ENCODE peak calls at places on chromosome 15, in four cellular contexts. F is GM23248, C is neural progenitor cell, A is MM.1S. D is an unnamed sample. For H3K36me3, the result is how much of the 10 kb centered on the place peaks cover.

GRCh38 chr15:63600001-63600645 is 2.9 kb downstream of the FBXL22 start:
- DNase-seq in F (peak), C (peak), A (peak), D (no peak)

GRCh38 chr15:75235051-75235673 is 23.0 kb upstream of the GOLGA6C start:
- DNase-seq in F (no peak), C (no peak), A (no peak), D (no peak)

GRCh38 chr15:63372018-63372705 is 9.5 kb downstream of the CA12 start:
- DNase-seq in F (peak), C (no peak), A (no peak), D (no peak)

GRCh38 chr15:48191574-48192225 is at the start of gene CTXN2:
- DNase-seq in F (no peak), C (peak), A (no peak), D (no peak)

GRCh38 chr15:87528873-87529272 is 727.7 kb downstream of the NTRK3 start:
- DNase-seq in F (no peak), C (no peak), A (no peak), D (no peak)

GRCh38 chr15:39828374-39828931 is 45.8 kb upstream of the FSIP1 start:
- DNase-seq in F (peak), C (peak), A (no peak), D (no peak)

GRCh38 chr15:70852501-70853269 is 1.3 kb downstream of the LARP6 start:
- DNase-seq in F (peak), C (no peak), A (no peak), D (no peak)

GRCh38 chr15:86650084-86650483 is 570.4 kb downstream of the AGBL1 start:
- DNase-seq in F (peak), C (no peak), A (peak), D (peak)

GRCh38 chr15:75928680-75929608 is 25.3 kb downstream of the FBXO22 start:
- DNase-seq in F (peak), C (peak), A (peak), D (peak)

GRCh38 chr15:48090115-48090514 is 30.7 kb upstream of the SLC24A5 start:
- DNase-seq in F (no peak), C (no peak), A (no peak), D (no peak)

GRCh38 chr15:43376017-43376705 is 5.3 kb downstream of the TUBGCP4 start:
- DNase-seq in F (peak), C (peak), A (peak), D (peak)

GRCh38 chr15:39515765-39516164 is 65.1 kb upstream of the THBS1 start:
- DNase-seq in F (no peak), C (no peak), A (no peak), D (no peak)

GRCh38 chr15:56295433-56295832 is 51.8 kb upstream of the RFX7 start:
- DNase-seq in F (no peak), C (no peak), A (no peak), D (no peak)

GRCh38 chr15:89556413-89557262 is 18.6 kb upstream of the TICRR start:
- DNase-seq in F (peak), C (peak), A (peak), D (peak)

GRCh38 chr15:68210821-68211655 is 5.9 kb upstream of the CALML4 start:
- DNase-seq in F (peak), C (peak), A (no peak), D (peak)

GRCh38 chr15:85622432-85622831 is 172.3 kb downstream of the KLHL25 start:
- DNase-seq in F (peak), C (no peak), A (no peak), D (no peak)

GRCh38 chr15:77419050-77419835 is 661 bp downstream of the PEAK1 start:
- DNase-seq in F (peak), C (peak), A (peak), D (no peak)

GRCh38 chr15:25408428-25408827 is 30.4 kb downstream of the UBE3A start:
- DNase-seq in F (peak), C (no peak), A (no peak), D (no peak)

GRCh38 chr15:94965593-94965992 is 734.2 kb downstream of the MCTP2 start:
- DNase-seq in F (no peak), C (no peak), A (no peak), D (no peak)

GRCh38 chr15:89555768-89556167 is 19.5 kb upstream of the TICRR start:
- DNase-seq in F (no peak), C (no peak), A (no peak), D (no peak)

GRCh38 chr15:67124911-67125588 is 59.6 kb downstream of the SMAD3 start:
- DNase-seq in F (no peak), C (no peak), A (no peak), D (no peak)

DNA sequence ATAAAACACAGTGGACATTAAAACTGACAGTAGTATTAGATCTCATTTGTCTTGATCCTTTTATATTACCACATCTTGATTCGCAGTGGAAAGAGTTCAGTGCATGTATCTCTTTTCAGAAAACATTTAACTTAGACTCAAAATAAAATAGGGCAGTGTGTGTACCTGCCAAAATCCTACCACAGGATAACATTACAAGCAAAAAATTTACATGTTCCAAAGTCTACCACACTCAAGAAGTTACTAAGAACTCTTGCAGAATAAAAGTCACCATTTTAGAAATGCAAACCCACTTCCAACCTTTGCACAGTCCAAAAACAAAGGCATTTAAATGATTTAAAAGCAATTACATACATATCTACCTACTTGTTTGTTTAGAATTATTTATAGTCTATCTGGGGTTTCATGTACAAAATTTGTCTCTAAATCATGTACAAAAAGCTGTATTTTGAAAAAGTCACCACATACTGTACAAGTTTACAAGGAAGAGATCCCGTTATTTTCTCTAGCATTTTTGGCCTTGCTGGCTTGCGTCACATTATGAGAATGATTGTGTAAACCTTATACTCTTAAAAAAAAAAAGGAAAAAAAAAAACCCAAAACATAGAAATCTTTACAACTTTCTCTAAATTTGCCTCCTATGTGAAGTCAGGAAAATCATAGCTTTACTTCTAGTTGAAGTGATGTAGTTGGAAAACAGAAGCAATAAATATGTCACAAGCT is 153.8 kb downstream of the ADAM10 start:
- DNase-seq in F (no peak), C (no peak), A (no peak), D (no peak)
- H3K36me3 ChIP-seq in F (under half), C (under half), A (under half), D (under half)

GRCh38 chr15:52360229-52361203 is 64.9 kb upstream of the MYO5C start:
- DNase-seq in F (no peak), C (peak), A (no peak), D (no peak)

GRCh38 chr15:52357949-52358348 is 62.3 kb upstream of the MYO5C start:
- DNase-seq in F (no peak), C (no peak), A (no peak), D (no peak)

GRCh38 chr15:52368402-52368801 is 72.8 kb upstream of the MYO5C start:
- DNase-seq in F (no peak), C (no peak), A (no peak), D (no peak)

GRCh38 chr15:52361975-52362494 is 66.4 kb upstream of the MYO5C start:
- DNase-seq in F (no peak), C (no peak), A (no peak), D (no peak)

DNA sequence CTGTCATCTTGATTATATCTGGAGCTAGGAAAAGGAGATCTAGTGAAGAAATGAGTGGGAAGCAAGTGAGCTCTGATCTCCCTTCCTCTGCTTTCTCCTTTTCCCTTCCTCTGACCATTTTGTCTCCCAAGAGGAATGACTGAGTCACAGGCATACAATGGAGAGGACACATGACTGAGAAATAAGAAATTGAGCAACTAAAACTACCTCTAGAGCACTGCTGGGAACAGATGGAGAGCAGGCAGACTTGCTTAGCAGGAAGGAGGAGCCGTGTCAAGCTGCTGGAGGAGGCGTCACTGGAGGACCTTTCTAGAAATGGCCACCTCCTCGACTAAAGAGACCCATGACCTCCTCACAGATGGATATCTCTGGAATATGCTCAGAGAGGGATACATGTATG is 66.9 kb upstream of the MYO5C start:
- DNase-seq in F (peak), C (no peak), A (no peak), D (no peak)
- TF ChIP-seq EZH2phosphoT487 in F (no peak), C (no peak), A (no peak), D (no peak)

DNA sequence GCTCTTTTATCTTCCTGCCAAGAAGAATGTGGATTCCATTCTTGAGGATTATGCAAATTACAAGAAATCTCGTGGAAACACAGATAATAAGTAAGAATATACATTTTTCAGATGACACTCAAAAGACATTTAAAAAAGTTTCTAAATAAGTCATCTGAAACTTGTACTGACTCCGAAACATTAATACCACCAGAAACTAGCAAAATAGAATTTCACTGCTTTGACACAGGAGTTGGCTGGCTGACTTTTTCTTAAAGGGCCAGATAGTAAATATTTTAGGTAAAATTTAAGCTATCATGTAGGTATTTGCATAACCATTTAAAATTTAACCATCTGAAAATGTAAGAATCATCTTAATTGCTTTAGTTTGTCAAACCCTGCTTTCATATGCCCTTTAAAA is 20.8 kb downstream of the MORF4L1 start:
- DNase-seq in F (no peak), C (no peak), A (no peak), D (no peak)
- H3K36me3 ChIP-seq in F (half or more), C (half or more), A (under half), D (half or more)

GRCh38 chr15:57570994-57571393 is 20.7 kb upstream of the MYZAP start:
- DNase-seq in F (peak), C (no peak), A (no peak), D (no peak)
- TF ChIP-seq EZH2phosphoT487 in F (no peak), C (no peak), A (no peak), D (no peak)

GRCh38 chr15:49223536-49224274 is 53.7 kb downstream of the GALK2 start:
- DNase-seq in F (peak), C (no peak), A (no peak), D (no peak)

GRCh38 chr15:49227602-49228001 is 57.6 kb downstream of the GALK2 start:
- DNase-seq in F (no peak), C (no peak), A (no peak), D (no peak)

GRCh38 chr15:49229922-49230321 is 59.9 kb downstream of the GALK2 start:
- DNase-seq in F (no peak), C (no peak), A (no peak), D (no peak)

GRCh38 chr15:49225572-49226281 is 55.7 kb downstream of the GALK2 start:
- DNase-seq in F (peak), C (peak), A (no peak), D (no peak)
- H3K36me3 ChIP-seq in F (under half), C (under half), A (under half), D (under half)

GRCh38 chr15:28917791-28918140 is 32.0 kb downstream of the APBA2 start:
- DNase-seq in F (no peak), C (no peak), A (no peak), D (no peak)

GRCh38 chr15:28915935-28916334 is 30.2 kb downstream of the APBA2 start:
- DNase-seq in F (no peak), C (no peak), A (no peak), D (no peak)

GRCh38 chr15:28919201-28919627 is 33.4 kb downstream of the APBA2 start:
- DNase-seq in F (no peak), C (no peak), A (no peak), D (no peak)

GRCh38 chr15:28919679-28920655 is 34.2 kb downstream of the APBA2 start:
- DNase-seq in F (no peak), C (no peak), A (no peak), D (no peak)

DNA sequence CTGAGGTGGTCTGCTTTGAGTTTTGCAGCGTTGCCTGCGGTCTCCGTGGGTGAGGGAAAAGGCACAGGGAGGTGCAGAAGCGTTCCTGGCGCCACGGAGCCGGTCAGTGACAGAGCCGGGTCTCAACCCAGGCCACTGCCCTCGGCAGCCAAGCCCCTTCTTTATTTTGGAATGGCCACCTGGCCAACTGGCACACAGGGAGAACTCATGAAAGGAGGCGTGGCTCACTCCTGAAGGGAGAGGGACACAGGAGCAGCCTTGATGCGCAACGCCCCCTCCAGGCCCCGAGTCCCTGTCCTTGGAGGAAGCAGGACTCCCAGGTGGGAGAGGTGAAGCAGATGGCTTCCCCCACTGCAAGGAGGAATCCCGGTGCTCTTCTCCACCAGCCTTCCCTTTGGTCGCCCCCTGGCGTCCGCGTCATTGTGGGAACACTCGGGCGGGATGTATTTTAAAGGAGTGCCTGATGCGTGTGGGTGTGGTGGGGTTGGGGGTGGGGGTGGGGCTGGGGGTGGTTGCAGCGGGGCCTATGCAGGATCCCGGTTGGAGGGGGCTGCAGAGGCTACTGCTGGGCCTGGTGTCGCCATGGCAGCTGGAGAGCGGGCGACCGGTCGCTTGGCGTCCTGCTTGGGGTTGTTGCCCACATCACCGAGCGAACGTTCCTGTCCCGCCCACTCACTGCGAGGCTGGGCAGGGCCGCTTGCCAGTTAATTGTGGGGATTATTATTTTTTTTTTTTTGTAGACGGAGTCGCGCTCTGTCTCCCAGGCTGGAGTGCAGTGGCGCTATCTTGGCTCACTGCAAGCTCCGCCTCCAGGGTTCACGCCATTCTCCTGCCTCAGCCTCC is 32.6 kb downstream of the APBA2 start:
- DNase-seq in F (no peak), C (peak), A (no peak), D (no peak)
- TF ChIP-seq EZH2phosphoT487 in F (no peak), C (no peak), A (no peak), D (no peak)

GRCh38 chr15:60510006-60510405 is 31.1 kb upstream of the ICE2 start:
- DNase-seq in F (no peak), C (no peak), A (no peak), D (no peak)

GRCh38 chr15:60507596-60508424 is 28.9 kb upstream of the ICE2 start:
- DNase-seq in F (peak), C (peak), A (peak), D (peak)

GRCh38 chr15:60508442-60508841 is 29.5 kb upstream of the ICE2 start:
- DNase-seq in F (no peak), C (no peak), A (no peak), D (no peak)

GRCh38 chr15:60511351-60512157 is 32.6 kb upstream of the ICE2 start:
- DNase-seq in F (no peak), C (no peak), A (no peak), D (no peak)

GRCh38 chr15:60509470-60509869 is 30.5 kb upstream of the ICE2 start:
- DNase-seq in F (no peak), C (no peak), A (no peak), D (no peak)
- H3K36me3 ChIP-seq in F (under half), C (under half), A (under half), D (under half)

D was measured in OCI-LY7.